ENCODE peak calls at places on chromosomes 1 and 21, in six cellular contexts. E, O, Y, I, B and H are unnamed samples.

GRCh38 chr1:192224386-192224785 is 66.1 kb downstream of the RGS18 start:
- DNase-seq in O (no peak), B (no peak), Y (no peak), E (no peak), I (no peak), H (no peak)

GRCh38 chr1:56189946-56190920 is 389.1 kb downstream of the PLPP3 start:
- DNase-seq in I (no peak), Y (peak; percentile 99), B (no peak), O (peak; percentile 1), E (no peak), H (no peak)

GRCh38 chr1:3403388-3404179 is 50.9 kb upstream of the ARHGEF16 start:
- DNase-seq in E (no peak), O (no peak), Y (peak; percentile 11), I (peak; percentile 75), B (no peak), H (no peak)

GRCh38 chr1:33349081-33349759 is 28.3 kb upstream of the A3GALT2 start:
- DNase-seq in O (peak; percentile 63), E (no peak), Y (no peak), I (peak; percentile 74), B (peak; percentile 89), H (peak; percentile 30)

GRCh38 chr1:212270564-212270963 is 14.6 kb upstream of the PPP2R5A start:
- DNase-seq in B (no peak), O (no peak), Y (no peak), E (no peak), I (no peak), H (no peak)

GRCh38 chr1:240020871-240021270 is 70.8 kb upstream of the FMN2 start:
- DNase-seq in I (no peak), Y (no peak), O (no peak), E (no peak), B (no peak), H (no peak)

GRCh38 chr1:168243636-168244212 is 17.9 kb downstream of the SFT2D2 start:
- DNase-seq in B (no peak), Y (no peak), O (no peak), E (no peak), I (no peak), H (no peak)

GRCh38 chr1:91537281-91538069 is 36.8 kb downstream of the CDC7 start:
- DNase-seq in B (no peak), Y (no peak), E (no peak), O (no peak), I (no peak), H (no peak)

GRCh38 chr1:231165371-231165770 is 3.5 kb downstream of the TRIM67 start:
- DNase-seq in B (no peak), Y (no peak), O (no peak), E (no peak), I (no peak), H (no peak)

GRCh38 chr1:33455537-33456301 is 16.7 kb upstream of the ZSCAN20 start:
- DNase-seq in E (no peak), B (peak; percentile 66), O (peak; percentile 63), I (peak; percentile 52), Y (peak; percentile 26), H (peak; percentile 69)

GRCh38 chr1:248404024-248404423 is 1.2 kb downstream of the OR2T1 start:
- DNase-seq in Y (no peak), B (no peak), I (no peak), O (peak; percentile 9), E (peak; percentile 76), H (peak; percentile 14)

GRCh38 chr21:29175408-29176147 is 45.1 kb downstream of the MAP3K7CL start:
- DNase-seq in Y (peak; percentile 77), I (no peak), O (no peak), B (no peak), E (no peak), H (peak; percentile 66)

GRCh38 chr1:234724517-234725176 is 114.7 kb upstream of the IRF2BP2 start:
- DNase-seq in E (no peak), I (no peak), O (no peak), B (peak; percentile 75), Y (no peak), H (no peak)

GRCh38 chr21:44889625-44890337 is 16.3 kb upstream of the PTTG1IP start:
- DNase-seq in O (no peak), I (no peak), Y (no peak), E (no peak), B (no peak), H (no peak)

GRCh38 chr1:215665212-215665611 is 98.1 kb downstream of the KCTD3 start:
- DNase-seq in Y (no peak), E (no peak), O (peak; percentile 46), B (no peak), I (no peak), H (no peak)

GRCh38 chr1:55860816-55861519 is 645.8 kb upstream of the USP24 start:
- DNase-seq in Y (no peak), O (no peak), I (peak; percentile 51), E (no peak), B (peak; percentile 2), H (no peak)

GRCh38 chr1:221781102-221781744 is 39.3 kb upstream of the DUSP10 start:
- DNase-seq in O (no peak), I (no peak), B (no peak), Y (no peak), E (no peak), H (no peak)

GRCh38 chr1:230869499-230869898 is 1.2 kb upstream of the C1orf198 start:
- DNase-seq in I (no peak), E (no peak), B (no peak), O (no peak), Y (no peak), H (no peak)

GRCh38 chr1:99808391-99809115 is 41.6 kb upstream of the AGL start:
- DNase-seq in E (peak; percentile 79), Y (peak; percentile 81), O (peak; percentile 93), I (no peak), B (peak; percentile 74), H (peak; percentile 75)

GRCh38 chr1:235009074-235009473 is 119.6 kb downstream of the TOMM20 start:
- DNase-seq in O (no peak), Y (no peak), I (no peak), B (no peak), E (peak; percentile 81), H (no peak)

GRCh38 chr21:34260598-34260997 is 103.2 kb upstream of the KCNE2 start:
- DNase-seq in I (no peak), B (no peak), Y (no peak), O (no peak), E (no peak), H (no peak)

DNA sequence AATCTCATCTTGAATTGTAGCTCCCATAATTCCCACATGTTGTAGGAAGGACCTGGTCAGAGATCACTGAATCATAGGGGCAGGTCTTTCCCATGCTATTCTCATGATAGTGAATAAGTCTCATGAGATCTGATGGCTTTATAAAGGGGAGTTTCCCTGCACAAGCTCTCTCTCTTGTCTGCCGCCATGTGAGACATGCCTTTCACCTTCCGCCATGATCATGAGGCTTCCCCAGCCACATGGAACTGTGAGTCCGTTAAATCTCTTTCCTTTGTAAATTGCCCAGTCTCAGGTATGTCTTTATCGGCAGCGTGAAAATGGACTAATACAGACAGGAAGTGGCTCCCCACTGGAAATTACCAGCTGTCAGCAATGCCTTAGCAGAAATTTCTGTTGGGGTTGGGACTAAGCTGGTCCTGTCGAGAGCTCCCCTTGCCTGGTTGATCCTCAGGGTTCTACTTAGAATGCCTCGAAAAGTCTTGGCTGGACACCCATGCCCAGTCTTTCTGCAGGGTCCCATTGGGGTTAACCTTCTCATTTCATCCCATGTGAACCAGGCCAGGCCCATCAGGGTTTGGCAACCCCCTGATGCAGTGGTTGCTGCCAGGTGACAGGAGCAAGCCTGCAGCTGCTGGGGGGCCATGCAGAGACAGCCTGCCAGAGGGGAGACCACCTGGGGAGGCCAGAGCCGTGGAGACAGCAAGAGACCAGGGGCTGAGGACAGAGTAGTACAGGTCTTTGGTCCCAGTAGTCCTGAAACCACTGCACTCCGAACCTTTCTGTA is 2.8 kb upstream of the ABCG1 start:
- DNase-seq in Y (no peak), E (no peak), I (no peak), O (no peak), B (no peak), H (no peak)
- H3K4me2 ChIP-seq in Y (no peak overlapping the region), E (no peak overlapping the region), I (no peak overlapping the region), O (no peak overlapping the region), B (no peak overlapping the region), H (no peak overlapping the region)

GRCh38 chr1:16128338-16128741 is 27.5 kb downstream of the EPHA2 start:
- DNase-seq in O (no peak), Y (no peak), B (no peak), E (no peak), I (no peak), H (no peak)
- TF ChIP-seq EP300 in O (no peak), Y (no peak), B (no peak), E (no peak), I (no peak), H (no peak)

GRCh38 chr1:182602945-182603645 is 1.1 kb downstream of the RGS16 start:
- DNase-seq in Y (no peak), O (no peak), E (no peak), B (no peak), I (no peak), H (no peak)

GRCh38 chr1:182600745-182601415 is 3.3 kb downstream of the RGS16 start:
- DNase-seq in O (no peak), Y (no peak), E (no peak), B (no peak), I (no peak), H (no peak)

GRCh38 chr1:182601926-182602325 is 2.3 kb downstream of the RGS16 start:
- DNase-seq in Y (no peak), O (no peak), B (no peak), I (no peak), E (no peak), H (no peak)

GRCh38 chr1:182600036-182600713 is 4.0 kb downstream of the RGS16 start:
- DNase-seq in I (no peak), E (no peak), Y (no peak), B (no peak), O (no peak), H (no peak)

GRCh38 chr1:182601416-182601786 is 2.8 kb downstream of the RGS16 start:
- DNase-seq in E (peak; percentile 64), I (peak; percentile 72), Y (peak; percentile 75), O (peak; percentile 90), B (peak; percentile 81), H (peak; percentile 82)
- H3K4me2 ChIP-seq in E (peak overlapping the region; percentile 78), I (no peak overlapping the region), Y (no peak overlapping the region), O (no peak overlapping the region), B (no peak overlapping the region), H (no peak overlapping the region)

GRCh38 chr1:7896994-7897393 is 43.6 kb downstream of the TNFRSF9 start:
- DNase-seq in E (no peak), I (no peak), B (no peak), Y (no peak), O (no peak), H (no peak)

GRCh38 chr1:7899741-7900140 is 40.9 kb downstream of the TNFRSF9 start:
- DNase-seq in B (no peak), E (no peak), Y (no peak), I (no peak), O (no peak), H (no peak)

GRCh38 chr1:7898962-7899361 is 41.7 kb downstream of the TNFRSF9 start:
- DNase-seq in Y (no peak), I (no peak), O (no peak), B (no peak), E (no peak), H (no peak)

GRCh38 chr1:7905262-7905661 is 35.4 kb downstream of the TNFRSF9 start:
- DNase-seq in Y (no peak), E (no peak), I (no peak), B (no peak), O (no peak), H (no peak)

GRCh38 chr1:7902478-7903084 is 38.1 kb downstream of the TNFRSF9 start:
- DNase-seq in O (peak; percentile 87), B (peak; percentile 80), Y (peak; percentile 27), I (peak; percentile 81), E (no peak), H (peak; percentile 71)
- TF ChIP-seq EP300 in O (no peak), B (no peak), Y (no peak), I (no peak), E (no peak), H (no peak)